ENCODE peak calls at places on chromosomes 5 and 9, in eight cellular contexts. One of them, this sample, is unnamed.
A peak's percentile ranks its signal among the peaks of the same experiment; 100 is the strongest.

GRCh38 chr5:14501353-14502162 is 80.0 kb upstream of the OTULINL start:
- DNase-seq in left ventricle myocardium inferior: no peak
- DNase-seq in heart left ventricle: no peak
- DNase-seq in BJ: no peak
- DNase-seq in dorsolateral prefrontal cortex: no peak
- DNase-seq in neural progenitor cell: no peak
- DNase-seq in lung: no peak
- DNase-seq in ovary: no peak
- DNase-seq in this sample: no peak

GRCh38 chr5:58346001-58346400 is 113.9 kb downstream of the PLK2 start:
- DNase-seq in lung: no peak
- DNase-seq in BJ: no peak
- DNase-seq in dorsolateral prefrontal cortex: no peak
- DNase-seq in heart left ventricle: no peak
- DNase-seq in neural progenitor cell: no peak
- DNase-seq in ovary: no peak
- DNase-seq in left ventricle myocardium inferior: no peak
- DNase-seq in this sample: no peak

GRCh38 chr9:6512085-6512657 is 99.2 kb downstream of the UHRF2 start:
- DNase-seq in lung: no peak
- DNase-seq in dorsolateral prefrontal cortex: no peak
- DNase-seq in heart left ventricle: no peak
- DNase-seq in BJ: no peak
- DNase-seq in neural progenitor cell: no peak
- DNase-seq in ovary: no peak
- DNase-seq in left ventricle myocardium inferior: no peak
- DNase-seq in this sample: no peak

GRCh38 chr5:9512452-9512851 is 33.4 kb downstream of the SEMA5A start:
- DNase-seq in dorsolateral prefrontal cortex: no peak
- DNase-seq in left ventricle myocardium inferior: no peak
- DNase-seq in heart left ventricle: no peak
- DNase-seq in neural progenitor cell: no peak
- DNase-seq in ovary: no peak
- DNase-seq in BJ: no peak
- DNase-seq in lung: no peak
- DNase-seq in this sample: no peak

GRCh38 chr9:135447126-135447525 is 32.5 kb upstream of the PPP1R26 start:
- DNase-seq in dorsolateral prefrontal cortex: no peak
- DNase-seq in heart left ventricle: no peak
- DNase-seq in lung: no peak
- DNase-seq in ovary: no peak
- DNase-seq in neural progenitor cell: no peak
- DNase-seq in left ventricle myocardium inferior: no peak
- DNase-seq in BJ: no peak
- DNase-seq in this sample: no peak

GRCh38 chr9:88954073-88954472 is 37.2 kb upstream of the S1PR3 start:
- DNase-seq in left ventricle myocardium inferior: no peak
- DNase-seq in heart left ventricle: no peak
- DNase-seq in lung: no peak
- DNase-seq in dorsolateral prefrontal cortex: no peak
- DNase-seq in BJ: no peak
- DNase-seq in neural progenitor cell: no peak
- DNase-seq in ovary: no peak
- DNase-seq in this sample: peak; percentile 22

GRCh38 chr5:180625125-180625790 is 24.1 kb downstream of the FLT4 start:
- DNase-seq in lung: no peak
- DNase-seq in neural progenitor cell: no peak
- DNase-seq in heart left ventricle: no peak
- DNase-seq in ovary: no peak
- DNase-seq in dorsolateral prefrontal cortex: no peak
- DNase-seq in BJ: no peak
- DNase-seq in left ventricle myocardium inferior: no peak
- DNase-seq in this sample: no peak

GRCh38 chr5:114360816-114361723 is 800 bp upstream of the KCNN2 start:
- DNase-seq in left ventricle myocardium inferior: peak; percentile 22
- DNase-seq in neural progenitor cell: peak; percentile 93
- DNase-seq in ovary: peak; percentile 26
- DNase-seq in heart left ventricle: peak; percentile 33
- DNase-seq in dorsolateral prefrontal cortex: peak; percentile 74
- DNase-seq in lung: no peak
- DNase-seq in BJ: no peak
- DNase-seq in this sample: no peak

GRCh38 chr9:133987455-133987800 is 4.7 kb downstream of the VAV2 start:
- DNase-seq in BJ: no peak
- DNase-seq in ovary: no peak
- DNase-seq in lung: no peak
- DNase-seq in heart left ventricle: no peak
- DNase-seq in neural progenitor cell: no peak
- DNase-seq in left ventricle myocardium inferior: peak; percentile 5
- DNase-seq in dorsolateral prefrontal cortex: peak; percentile 35
- DNase-seq in this sample: no peak

GRCh38 chr5:50751064-50751657 is 84.7 kb downstream of the PARP8 start:
- DNase-seq in left ventricle myocardium inferior: no peak
- DNase-seq in ovary: peak; percentile 11
- DNase-seq in heart left ventricle: no peak
- DNase-seq in BJ: no peak
- DNase-seq in dorsolateral prefrontal cortex: no peak
- DNase-seq in neural progenitor cell: peak; percentile 74
- DNase-seq in lung: no peak
- DNase-seq in this sample: peak; percentile 35

GRCh38 chr5:139689631-139690384 is 41.7 kb downstream of the CXXC5 start:
- DNase-seq in heart left ventricle: no peak
- DNase-seq in neural progenitor cell: no peak
- DNase-seq in BJ: no peak
- DNase-seq in ovary: no peak
- DNase-seq in dorsolateral prefrontal cortex: no peak
- DNase-seq in left ventricle myocardium inferior: no peak
- DNase-seq in lung: no peak
- DNase-seq in this sample: no peak

GRCh38 chr9:83154821-83155220 is 91.9 kb upstream of the RASEF start:
- DNase-seq in left ventricle myocardium inferior: no peak
- DNase-seq in BJ: no peak
- DNase-seq in neural progenitor cell: no peak
- DNase-seq in lung: no peak
- DNase-seq in ovary: no peak
- DNase-seq in dorsolateral prefrontal cortex: no peak
- DNase-seq in heart left ventricle: no peak
- DNase-seq in this sample: peak; percentile 32

GRCh38 chr9:94840738-94841137 is 114.2 kb downstream of the AOPEP start:
- DNase-seq in lung: no peak
- DNase-seq in BJ: no peak
- DNase-seq in heart left ventricle: no peak
- DNase-seq in left ventricle myocardium inferior: no peak
- DNase-seq in ovary: no peak
- DNase-seq in dorsolateral prefrontal cortex: no peak
- DNase-seq in neural progenitor cell: no peak
- DNase-seq in this sample: no peak

GRCh38 chr9:22454021-22454420 is 7.4 kb downstream of the DMRTA1 start:
- DNase-seq in left ventricle myocardium inferior: no peak
- DNase-seq in ovary: no peak
- DNase-seq in neural progenitor cell: no peak
- DNase-seq in BJ: no peak
- DNase-seq in dorsolateral prefrontal cortex: no peak
- DNase-seq in lung: no peak
- DNase-seq in heart left ventricle: no peak
- DNase-seq in this sample: no peak

GRCh38 chr9:22463205-22463604 is 16.6 kb downstream of the DMRTA1 start:
- DNase-seq in heart left ventricle: no peak
- DNase-seq in dorsolateral prefrontal cortex: no peak
- DNase-seq in lung: no peak
- DNase-seq in ovary: no peak
- DNase-seq in BJ: no peak
- DNase-seq in left ventricle myocardium inferior: no peak
- DNase-seq in neural progenitor cell: no peak
- DNase-seq in this sample: no peak

GRCh38 chr9:22452415-22453010 is 5.9 kb downstream of the DMRTA1 start:
- DNase-seq in dorsolateral prefrontal cortex: no peak
- DNase-seq in neural progenitor cell: peak; percentile 57
- DNase-seq in left ventricle myocardium inferior: peak; percentile 26
- DNase-seq in heart left ventricle: no peak
- DNase-seq in ovary: no peak
- DNase-seq in BJ: no peak
- DNase-seq in lung: peak; percentile 43
- DNase-seq in this sample: peak; percentile 61

GRCh38 chr9:22455181-22455580 is 8.6 kb downstream of the DMRTA1 start:
- DNase-seq in heart left ventricle: no peak
- DNase-seq in lung: no peak
- DNase-seq in neural progenitor cell: no peak
- DNase-seq in dorsolateral prefrontal cortex: no peak
- DNase-seq in ovary: no peak
- DNase-seq in BJ: no peak
- DNase-seq in left ventricle myocardium inferior: no peak
- DNase-seq in this sample: no peak

GRCh38 chr9:22457448-22457847 is 10.8 kb downstream of the DMRTA1 start:
- DNase-seq in lung: no peak
- DNase-seq in ovary: no peak
- DNase-seq in neural progenitor cell: peak; percentile 11
- DNase-seq in left ventricle myocardium inferior: no peak
- DNase-seq in dorsolateral prefrontal cortex: no peak
- DNase-seq in BJ: no peak
- DNase-seq in heart left ventricle: no peak
- DNase-seq in this sample: no peak
- TF ChIP-seq CTCF in lung: no peak
- TF ChIP-seq CTCF in ovary: no peak
- TF ChIP-seq CTCF in neural progenitor cell: peak; percentile 28
- TF ChIP-seq CTCF in left ventricle myocardium inferior: no peak
- TF ChIP-seq CTCF in dorsolateral prefrontal cortex: no peak
- TF ChIP-seq CTCF in BJ: no peak
- TF ChIP-seq CTCF in heart left ventricle: no peak
- TF ChIP-seq CTCF in this sample: no peak

GRCh38 chr5:98320317-98320716 is 453.1 kb upstream of the RGMB start:
- DNase-seq in neural progenitor cell: peak; percentile 9
- DNase-seq in BJ: no peak
- DNase-seq in heart left ventricle: no peak
- DNase-seq in dorsolateral prefrontal cortex: no peak
- DNase-seq in left ventricle myocardium inferior: no peak
- DNase-seq in ovary: no peak
- DNase-seq in lung: no peak
- DNase-seq in this sample: no peak

GRCh38 chr5:98321356-98321755 is 452.1 kb upstream of the RGMB start:
- DNase-seq in BJ: no peak
- DNase-seq in dorsolateral prefrontal cortex: no peak
- DNase-seq in neural progenitor cell: no peak
- DNase-seq in heart left ventricle: no peak
- DNase-seq in ovary: no peak
- DNase-seq in lung: no peak
- DNase-seq in left ventricle myocardium inferior: no peak
- DNase-seq in this sample: no peak

GRCh38 chr5:98314262-98314661 is 459.2 kb upstream of the RGMB start:
- DNase-seq in BJ: peak; percentile 83
- DNase-seq in left ventricle myocardium inferior: no peak
- DNase-seq in neural progenitor cell: no peak
- DNase-seq in dorsolateral prefrontal cortex: no peak
- DNase-seq in heart left ventricle: no peak
- DNase-seq in lung: no peak
- DNase-seq in ovary: no peak
- DNase-seq in this sample: no peak

GRCh38 chr5:98319299-98320011 is 454.0 kb upstream of the RGMB start:
- DNase-seq in dorsolateral prefrontal cortex: no peak
- DNase-seq in left ventricle myocardium inferior: no peak
- DNase-seq in BJ: no peak
- DNase-seq in neural progenitor cell: no peak
- DNase-seq in ovary: no peak
- DNase-seq in lung: no peak
- DNase-seq in heart left ventricle: no peak
- DNase-seq in this sample: no peak
- H3K27me3 ChIP-seq in dorsolateral prefrontal cortex: no peaks in the 10 kb centered on the region
- H3K27me3 ChIP-seq in left ventricle myocardium inferior: no peaks in the 10 kb centered on the region
- H3K27me3 ChIP-seq in BJ: no peaks in the 10 kb centered on the region
- H3K27me3 ChIP-seq in neural progenitor cell: no peaks in the 10 kb centered on the region
- H3K27me3 ChIP-seq in ovary: no peaks in the 10 kb centered on the region
- H3K27me3 ChIP-seq in lung: no peaks in the 10 kb centered on the region
- H3K27me3 ChIP-seq in heart left ventricle: no peaks in the 10 kb centered on the region
- H3K27me3 ChIP-seq in this sample: no peaks in the 10 kb centered on the region

DNA sequence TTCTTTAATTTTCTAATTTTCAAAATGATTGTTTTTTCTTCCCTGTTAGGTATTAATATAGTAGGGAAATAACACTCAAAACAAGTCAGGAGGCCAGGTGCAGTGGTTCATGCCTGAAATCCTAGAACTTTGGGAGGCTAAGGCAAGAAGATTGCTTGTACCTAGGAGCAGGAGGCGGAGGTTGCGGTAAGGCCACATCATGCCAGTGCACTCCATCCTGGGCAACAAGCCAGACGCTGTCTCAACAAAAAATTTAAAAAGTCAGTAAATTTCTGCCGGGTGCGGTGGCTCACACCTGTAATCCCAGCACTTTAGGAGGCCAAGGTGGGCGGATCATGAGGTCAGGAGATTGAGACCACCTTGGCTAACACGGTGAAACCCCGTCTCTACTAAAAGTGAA is 10.2 kb upstream of the CDK7 start:
- DNase-seq in heart left ventricle: no peak
- DNase-seq in BJ: no peak
- DNase-seq in dorsolateral prefrontal cortex: no peak
- DNase-seq in neural progenitor cell: no peak
- DNase-seq in left ventricle myocardium inferior: no peak
- DNase-seq in lung: peak; percentile 51
- DNase-seq in ovary: no peak
- DNase-seq in this sample: no peak
- H3K4me3 ChIP-seq in heart left ventricle: no peak overlapping the region
- H3K4me3 ChIP-seq in BJ: no peak overlapping the region
- H3K4me3 ChIP-seq in dorsolateral prefrontal cortex: no peak overlapping the region
- H3K4me3 ChIP-seq in neural progenitor cell: no peak overlapping the region
- H3K4me3 ChIP-seq in left ventricle myocardium inferior: no peak overlapping the region
- H3K4me3 ChIP-seq in lung: no peak overlapping the region
- H3K4me3 ChIP-seq in ovary: no peak overlapping the region
- H3K4me3 ChIP-seq in this sample: no peak overlapping the region

GRCh38 chr5:39319395-39319794 is 44.9 kb downstream of the C9 start:
- DNase-seq in heart left ventricle: no peak
- DNase-seq in ovary: no peak
- DNase-seq in dorsolateral prefrontal cortex: no peak
- DNase-seq in left ventricle myocardium inferior: no peak
- DNase-seq in BJ: no peak
- DNase-seq in lung: no peak
- DNase-seq in neural progenitor cell: no peak
- DNase-seq in this sample: no peak

GRCh38 chr5:39309534-39309933 is 54.8 kb downstream of the C9 start:
- DNase-seq in heart left ventricle: no peak
- DNase-seq in ovary: no peak
- DNase-seq in lung: no peak
- DNase-seq in dorsolateral prefrontal cortex: no peak
- DNase-seq in BJ: no peak
- DNase-seq in neural progenitor cell: no peak
- DNase-seq in left ventricle myocardium inferior: no peak
- DNase-seq in this sample: no peak

GRCh38 chr5:39315995-39316394 is 48.3 kb downstream of the C9 start:
- DNase-seq in left ventricle myocardium inferior: no peak
- DNase-seq in lung: no peak
- DNase-seq in neural progenitor cell: no peak
- DNase-seq in heart left ventricle: no peak
- DNase-seq in dorsolateral prefrontal cortex: no peak
- DNase-seq in ovary: no peak
- DNase-seq in BJ: no peak
- DNase-seq in this sample: no peak

DNA sequence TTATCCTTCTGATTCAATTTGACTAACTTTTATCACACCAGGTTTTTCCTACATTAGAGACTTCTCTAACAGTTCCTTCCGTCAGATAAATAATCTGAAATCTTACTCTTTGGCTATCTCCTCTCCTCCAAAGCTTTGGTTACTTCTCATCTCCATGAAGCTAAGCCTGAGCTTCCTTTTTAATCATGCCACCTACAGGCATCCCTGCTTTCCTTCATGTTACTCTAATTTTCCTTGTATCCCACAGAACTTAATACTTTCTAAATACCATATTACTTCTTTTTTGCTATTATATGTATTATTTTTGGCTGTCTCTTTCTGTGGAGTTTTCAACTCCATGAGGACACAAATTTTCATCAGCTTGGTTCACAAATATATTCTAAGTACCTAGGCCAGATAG is 49.7 kb downstream of the C9 start:
- DNase-seq in ovary: no peak
- DNase-seq in BJ: no peak
- DNase-seq in lung: no peak
- DNase-seq in left ventricle myocardium inferior: no peak
- DNase-seq in neural progenitor cell: no peak
- DNase-seq in dorsolateral prefrontal cortex: no peak
- DNase-seq in heart left ventricle: no peak
- DNase-seq in this sample: no peak
- TF ChIP-seq CTCF in ovary: no peak
- TF ChIP-seq CTCF in BJ: no peak
- TF ChIP-seq CTCF in lung: no peak
- TF ChIP-seq CTCF in left ventricle myocardium inferior: no peak
- TF ChIP-seq CTCF in neural progenitor cell: no peak
- TF ChIP-seq CTCF in dorsolateral prefrontal cortex: no peak
- TF ChIP-seq CTCF in heart left ventricle: no peak
- TF ChIP-seq CTCF in this sample: peak; percentile 0